ENCODE peak calls at places on chromosomes 11 and 22, in nine cellular contexts. One of them, this sample, is unnamed.
A peak's percentile ranks its signal among the peaks of the same experiment; 100 is the strongest.

GRCh38 chr11:105609832-105610781 is at the start of gene GRIA4:
- DNase-seq in stimulated activated CD8-positive, alpha-beta memory T cell treated with anti-CD3 and anti-CD28 coated beads, Interleukin-4, amount 100 ng/mL, for 48 hours: peak; percentile 26
- DNase-seq in WTC11: peak; percentile 63
- DNase-seq in fibroblast of lung: peak; percentile 64
- DNase-seq in GM12892: no peak
- DNase-seq in NAMALWA: no peak
- DNase-seq in iris pigment epithelial cell: peak; percentile 69
- DNase-seq in H1: peak; percentile 80
- DNase-seq in activated CD4-positive, alpha-beta T cell treated with anti-CD3 and anti-CD28 coated beads for 36 hours: peak; percentile 35
- DNase-seq in this sample: peak; percentile 84

GRCh38 chr11:8459711-8460399 is 134.2 kb downstream of the STK33 start:
- DNase-seq in stimulated activated CD8-positive, alpha-beta memory T cell treated with anti-CD3 and anti-CD28 coated beads, Interleukin-4, amount 100 ng/mL, for 48 hours: no peak
- DNase-seq in WTC11: no peak
- DNase-seq in fibroblast of lung: no peak
- DNase-seq in GM12892: no peak
- DNase-seq in NAMALWA: no peak
- DNase-seq in iris pigment epithelial cell: no peak
- DNase-seq in H1: no peak
- DNase-seq in activated CD4-positive, alpha-beta T cell treated with anti-CD3 and anti-CD28 coated beads for 36 hours: no peak
- DNase-seq in this sample: no peak

GRCh38 chr11:130705670-130706421 is 210.4 kb downstream of the SNX19 start:
- DNase-seq in stimulated activated CD8-positive, alpha-beta memory T cell treated with anti-CD3 and anti-CD28 coated beads, Interleukin-4, amount 100 ng/mL, for 48 hours: no peak
- DNase-seq in WTC11: no peak
- DNase-seq in fibroblast of lung: no peak
- DNase-seq in GM12892: no peak
- DNase-seq in NAMALWA: no peak
- DNase-seq in iris pigment epithelial cell: no peak
- DNase-seq in H1: no peak
- DNase-seq in activated CD4-positive, alpha-beta T cell treated with anti-CD3 and anti-CD28 coated beads for 36 hours: no peak
- DNase-seq in this sample: peak; percentile 56

GRCh38 chr11:57903441-57904123 is 120.1 kb upstream of the OR9Q1 start:
- DNase-seq in stimulated activated CD8-positive, alpha-beta memory T cell treated with anti-CD3 and anti-CD28 coated beads, Interleukin-4, amount 100 ng/mL, for 48 hours: peak; percentile 49
- DNase-seq in WTC11: no peak
- DNase-seq in fibroblast of lung: no peak
- DNase-seq in GM12892: peak; percentile 5
- DNase-seq in NAMALWA: no peak
- DNase-seq in iris pigment epithelial cell: no peak
- DNase-seq in H1: no peak
- DNase-seq in activated CD4-positive, alpha-beta T cell treated with anti-CD3 and anti-CD28 coated beads for 36 hours: peak; percentile 34
- DNase-seq in this sample: no peak

GRCh38 chr11:40403321-40403720 is 1056.1 kb downstream of the LRRC4C start:
- DNase-seq in stimulated activated CD8-positive, alpha-beta memory T cell treated with anti-CD3 and anti-CD28 coated beads, Interleukin-4, amount 100 ng/mL, for 48 hours: no peak
- DNase-seq in WTC11: no peak
- DNase-seq in fibroblast of lung: peak; percentile 41
- DNase-seq in GM12892: no peak
- DNase-seq in NAMALWA: no peak
- DNase-seq in iris pigment epithelial cell: peak; percentile 11
- DNase-seq in H1: no peak
- DNase-seq in activated CD4-positive, alpha-beta T cell treated with anti-CD3 and anti-CD28 coated beads for 36 hours: no peak
- DNase-seq in this sample: no peak

GRCh38 chr11:35579557-35580396 is 38.5 kb upstream of the FJX1 start:
- DNase-seq in stimulated activated CD8-positive, alpha-beta memory T cell treated with anti-CD3 and anti-CD28 coated beads, Interleukin-4, amount 100 ng/mL, for 48 hours: no peak
- DNase-seq in WTC11: no peak
- DNase-seq in fibroblast of lung: peak; percentile 97
- DNase-seq in GM12892: no peak
- DNase-seq in NAMALWA: no peak
- DNase-seq in iris pigment epithelial cell: peak; percentile 97
- DNase-seq in H1: no peak
- DNase-seq in activated CD4-positive, alpha-beta T cell treated with anti-CD3 and anti-CD28 coated beads for 36 hours: no peak
- DNase-seq in this sample: no peak

GRCh38 chr22:36319595-36320497 is 66.9 kb downstream of the APOL1 start:
- DNase-seq in stimulated activated CD8-positive, alpha-beta memory T cell treated with anti-CD3 and anti-CD28 coated beads, Interleukin-4, amount 100 ng/mL, for 48 hours: no peak
- DNase-seq in WTC11: no peak
- DNase-seq in fibroblast of lung: no peak
- DNase-seq in GM12892: no peak
- DNase-seq in NAMALWA: no peak
- DNase-seq in iris pigment epithelial cell: no peak
- DNase-seq in H1: no peak
- DNase-seq in activated CD4-positive, alpha-beta T cell treated with anti-CD3 and anti-CD28 coated beads for 36 hours: no peak
- DNase-seq in this sample: no peak

GRCh38 chr11:66915046-66915832 is 42.9 kb downstream of the PC start:
- DNase-seq in stimulated activated CD8-positive, alpha-beta memory T cell treated with anti-CD3 and anti-CD28 coated beads, Interleukin-4, amount 100 ng/mL, for 48 hours: no peak
- DNase-seq in WTC11: no peak
- DNase-seq in fibroblast of lung: no peak
- DNase-seq in GM12892: no peak
- DNase-seq in NAMALWA: no peak
- DNase-seq in iris pigment epithelial cell: no peak
- DNase-seq in H1: no peak
- DNase-seq in activated CD4-positive, alpha-beta T cell treated with anti-CD3 and anti-CD28 coated beads for 36 hours: no peak
- DNase-seq in this sample: no peak

GRCh38 chr22:38777087-38777671 is 16.8 kb downstream of the DNAL4 start:
- DNase-seq in stimulated activated CD8-positive, alpha-beta memory T cell treated with anti-CD3 and anti-CD28 coated beads, Interleukin-4, amount 100 ng/mL, for 48 hours: no peak
- DNase-seq in WTC11: no peak
- DNase-seq in fibroblast of lung: no peak
- DNase-seq in GM12892: no peak
- DNase-seq in NAMALWA: no peak
- DNase-seq in iris pigment epithelial cell: no peak
- DNase-seq in H1: no peak
- DNase-seq in activated CD4-positive, alpha-beta T cell treated with anti-CD3 and anti-CD28 coated beads for 36 hours: no peak
- DNase-seq in this sample: no peak

GRCh38 chr11:84993386-84993785 is 633.8 kb downstream of the DLG2 start:
- DNase-seq in stimulated activated CD8-positive, alpha-beta memory T cell treated with anti-CD3 and anti-CD28 coated beads, Interleukin-4, amount 100 ng/mL, for 48 hours: no peak
- DNase-seq in WTC11: peak; percentile 45
- DNase-seq in fibroblast of lung: no peak
- DNase-seq in GM12892: no peak
- DNase-seq in NAMALWA: peak; percentile 18
- DNase-seq in iris pigment epithelial cell: peak; percentile 47
- DNase-seq in H1: peak; percentile 63
- DNase-seq in activated CD4-positive, alpha-beta T cell treated with anti-CD3 and anti-CD28 coated beads for 36 hours: peak; percentile 3
- DNase-seq in this sample: no peak

GRCh38 chr11:58446294-58446693 is 4.3 kb upstream of the OR5B12 start:
- DNase-seq in stimulated activated CD8-positive, alpha-beta memory T cell treated with anti-CD3 and anti-CD28 coated beads, Interleukin-4, amount 100 ng/mL, for 48 hours: no peak
- DNase-seq in WTC11: no peak
- DNase-seq in fibroblast of lung: no peak
- DNase-seq in GM12892: no peak
- DNase-seq in NAMALWA: no peak
- DNase-seq in iris pigment epithelial cell: no peak
- DNase-seq in H1: no peak
- DNase-seq in activated CD4-positive, alpha-beta T cell treated with anti-CD3 and anti-CD28 coated beads for 36 hours: no peak
- DNase-seq in this sample: no peak

GRCh38 chr22:25110846-25111578 is 88.6 kb upstream of the CRYBB3 start:
- DNase-seq in stimulated activated CD8-positive, alpha-beta memory T cell treated with anti-CD3 and anti-CD28 coated beads, Interleukin-4, amount 100 ng/mL, for 48 hours: peak; percentile 60
- DNase-seq in WTC11: peak; percentile 80
- DNase-seq in fibroblast of lung: peak; percentile 75
- DNase-seq in GM12892: peak; percentile 38
- DNase-seq in NAMALWA: peak; percentile 83
- DNase-seq in iris pigment epithelial cell: peak; percentile 89
- DNase-seq in H1: peak; percentile 81
- DNase-seq in activated CD4-positive, alpha-beta T cell treated with anti-CD3 and anti-CD28 coated beads for 36 hours: peak; percentile 69
- DNase-seq in this sample: peak; percentile 91

GRCh38 chr11:45847908-45848316 is 637 bp downstream of the CRY2 start:
- DNase-seq in stimulated activated CD8-positive, alpha-beta memory T cell treated with anti-CD3 and anti-CD28 coated beads, Interleukin-4, amount 100 ng/mL, for 48 hours: peak; percentile 54
- DNase-seq in WTC11: peak; percentile 51
- DNase-seq in fibroblast of lung: peak; percentile 60
- DNase-seq in GM12892: no peak
- DNase-seq in NAMALWA: peak; percentile 79
- DNase-seq in iris pigment epithelial cell: peak; percentile 76
- DNase-seq in H1: no peak
- DNase-seq in activated CD4-positive, alpha-beta T cell treated with anti-CD3 and anti-CD28 coated beads for 36 hours: peak; percentile 66
- DNase-seq in this sample: no peak

GRCh38 chr11:707817-708420 is 1.9 kb downstream of the EPS8L2 start:
- DNase-seq in stimulated activated CD8-positive, alpha-beta memory T cell treated with anti-CD3 and anti-CD28 coated beads, Interleukin-4, amount 100 ng/mL, for 48 hours: no peak
- DNase-seq in WTC11: no peak
- DNase-seq in fibroblast of lung: no peak
- DNase-seq in GM12892: no peak
- DNase-seq in NAMALWA: no peak
- DNase-seq in iris pigment epithelial cell: no peak
- DNase-seq in H1: no peak
- DNase-seq in activated CD4-positive, alpha-beta T cell treated with anti-CD3 and anti-CD28 coated beads for 36 hours: no peak
- DNase-seq in this sample: no peak

This sample was measured in osteocyte.